ENCODE peak calls at places on chromosomes 12 and 14, in four cellular contexts. A is HepG2, J is K562, Q is GM12878. H is an unnamed sample.

GRCh38 chr12:117085318-117085947 is 13.8 kb downstream of the TESC start:
- DNase-seq in J (no peak), Q (no peak), A (no peak), H (no peak)

GRCh38 chr14:100160534-100160916 is 1.1 kb upstream of the DEGS2 start:
- DNase-seq in Q (no peak), A (no peak), J (no peak), H (no peak)

GRCh38 chr14:99881011-99881410 is 87.8 kb downstream of the EML1 start:
- DNase-seq in A (no peak), Q (no peak), J (no peak), H (no peak)

GRCh38 chr12:80946591-80946990 is 8.9 kb upstream of the LIN7A start:
- DNase-seq in A (no peak), Q (no peak), J (no peak), H (no peak)

GRCh38 chr12:132154341-132154761 is 10.1 kb downstream of the NOC4L start:
- DNase-seq in J (no peak), A (peak), Q (no peak), H (no peak)

GRCh38 chr12:7915911-7916403 is 20.0 kb downstream of the SLC2A3 start:
- DNase-seq in J (no peak), A (no peak), Q (no peak), H (peak)

GRCh38 chr12:75705749-75706719 is 194.6 kb upstream of the KRR1 start:
- DNase-seq in J (peak), A (no peak), Q (no peak), H (peak)

GRCh38 chr12:104938371-104938770 is 19.7 kb downstream of the SLC41A2 start:
- DNase-seq in A (no peak), Q (no peak), J (no peak), H (no peak)

GRCh38 chr12:51947597-51947996 is 3.9 kb upstream of the ACVR1B start:
- DNase-seq in J (no peak), Q (no peak), A (no peak), H (no peak)

GRCh38 chr12:112122823-112123690 is 2.3 kb upstream of the TRAFD1 start:
- DNase-seq in A (peak), J (peak), Q (no peak), H (no peak)

GRCh38 chr12:51391047-51391837 is at the start of gene GALNT6:
- DNase-seq in J (peak), A (no peak), Q (no peak), H (peak)

GRCh38 chr12:75481013-75481705 is 604 bp downstream of the GLIPR1 start:
- DNase-seq in Q (no peak), A (no peak), J (no peak), H (no peak)

GRCh38 chr14:60561845-60562746 is 53.1 kb downstream of the SIX6 start:
- DNase-seq in J (peak), Q (peak), A (peak), H (peak)

GRCh38 chr14:22084393-22085281 is 411.0 kb upstream of the OR4E1 start:
- DNase-seq in Q (peak), A (peak), J (peak), H (peak)

GRCh38 chr12:70645494-70646317 is 8.5 kb upstream of the PTPRB start:
- DNase-seq in A (peak), Q (no peak), J (peak), H (no peak)

GRCh38 chr14:28671425-28671824 is 95.2 kb upstream of the FOXG1 start:
- DNase-seq in Q (no peak), A (no peak), J (no peak), H (no peak)

GRCh38 chr14:91985521-91986255 is 38.2 kb upstream of the FBLN5 start:
- DNase-seq in J (no peak), Q (no peak), A (no peak), H (no peak)

GRCh38 chr12:121718653-121719239 is 6.2 kb downstream of the TMEM120B start:
- DNase-seq in J (peak), A (no peak), Q (no peak), H (no peak)

GRCh38 chr14:92937229-92937937 is 14.4 kb downstream of the CHGA start:
- DNase-seq in J (peak), A (no peak), Q (no peak), H (no peak)

GRCh38 chr14:55127491-55127951 is 1.5 kb upstream of the LGALS3 start:
- DNase-seq in Q (no peak), J (no peak), A (no peak), H (no peak)
- TF ChIP-seq FOXM1 in Q (no peak), J (no peak), A (no peak), H (no peak)

GRCh38 chr14:36021030-36021422 is 155.5 kb downstream of the PTCSC3 start:
- DNase-seq in A (no peak), Q (peak), J (no peak), H (no peak)

GRCh38 chr14:36022765-36023415 is 153.6 kb downstream of the PTCSC3 start:
- DNase-seq in Q (no peak), J (no peak), A (no peak), H (no peak)

GRCh38 chr14:36020120-36021029 is 156.1 kb downstream of the PTCSC3 start:
- DNase-seq in Q (no peak), J (no peak), A (no peak), H (no peak)

GRCh38 chr14:36019126-36019525 is 157.4 kb downstream of the PTCSC3 start:
- DNase-seq in A (no peak), Q (no peak), J (no peak), H (no peak)

GRCh38 chr14:36021926-36022325 is 154.6 kb downstream of the PTCSC3 start:
- DNase-seq in J (no peak), Q (no peak), A (no peak), H (no peak)
- TF ChIP-seq SIN3A in J (no peak), Q (no peak), A (no peak), H (no peak)

GRCh38 chr14:74348241-74348734 is at the start of gene VRTN:
- DNase-seq in J (no peak), A (no peak), Q (no peak), H (no peak)

GRCh38 chr14:74347795-74348100 is 523 bp upstream of the VRTN start:
- DNase-seq in A (no peak), J (no peak), Q (no peak), H (no peak)

GRCh38 chr14:74348735-74349463 is 628 bp downstream of the VRTN start:
- DNase-seq in J (peak), Q (no peak), A (no peak), H (no peak)

GRCh38 chr14:74346341-74346740 is 1.9 kb upstream of the VRTN start:
- DNase-seq in A (no peak), Q (no peak), J (no peak), H (no peak)

DNA sequence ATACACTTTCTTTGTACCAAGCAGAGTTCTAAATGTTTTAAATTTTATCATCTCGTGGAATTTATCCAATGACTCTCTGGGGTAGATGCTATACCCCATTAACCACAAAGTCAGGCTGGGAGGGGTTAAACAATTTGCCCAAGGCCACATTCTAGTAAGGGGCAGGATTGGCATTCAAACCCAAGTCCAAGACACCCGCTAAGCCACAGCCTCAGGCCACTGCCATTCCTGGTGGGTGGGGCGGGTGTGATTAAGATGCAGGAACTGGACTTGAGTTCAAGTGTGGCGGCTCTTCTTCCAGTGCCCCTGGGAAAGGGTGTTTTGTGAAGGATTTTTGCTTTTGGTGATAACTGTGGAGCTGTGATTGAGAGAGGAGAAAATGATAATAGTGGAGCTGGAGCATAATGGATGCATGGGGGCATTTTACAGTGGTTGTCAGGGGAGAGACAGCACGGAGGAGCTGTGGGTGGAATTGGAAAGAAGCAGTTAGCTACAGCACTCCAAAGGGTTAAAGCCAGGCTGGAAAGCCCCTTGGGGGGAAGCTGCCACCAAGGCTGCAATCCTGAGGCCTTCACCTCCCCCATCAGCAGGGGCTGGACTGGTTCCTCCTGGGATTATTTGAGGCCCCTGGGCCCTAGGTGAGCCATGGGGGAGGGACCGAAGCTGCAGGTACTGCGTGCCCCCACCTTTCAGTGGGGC is 1.0 kb upstream of the VRTN start:
- DNase-seq in A (no peak), J (no peak), Q (no peak), H (no peak)
- TF ChIP-seq RAD21 in A (no peak), J (no peak), Q (no peak), H (no peak)

DNA sequence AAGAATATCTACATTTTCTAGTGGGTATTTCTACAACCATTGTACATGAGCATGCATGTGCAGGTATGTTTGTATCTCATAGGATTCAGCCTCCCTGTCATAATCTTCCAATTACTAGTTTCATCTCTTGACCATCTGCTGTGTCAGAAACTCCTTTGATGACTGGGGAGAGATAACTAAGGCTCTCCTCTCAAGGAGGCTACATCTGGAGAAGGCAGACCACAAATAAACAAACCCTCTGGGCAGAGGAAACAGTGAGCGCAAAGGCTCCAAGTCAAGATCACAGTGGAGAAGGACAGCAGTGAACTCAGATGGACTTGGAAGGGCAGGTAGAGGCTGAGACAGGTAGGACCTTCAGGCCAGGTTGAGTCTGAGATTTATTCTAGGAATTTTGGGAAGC is 166.4 kb downstream of the PELI2 start:
- DNase-seq in Q (no peak), J (no peak), A (no peak), H (no peak)
- TF ChIP-seq FOXM1 in Q (no peak), J (no peak), A (no peak), H (no peak)

H was measured in SK-N-SH.